ENCODE peak calls at places on chromosome 3, in four cellular contexts. One of them, this sample, is unnamed.

GRCh38 chr3:158794936-158795518 is 6.8 kb upstream of the MFSD1 start:
- DNase-seq in right lobe of liver: no peak
- DNase-seq in ovary: no peak
- DNase-seq in A549: peak
- DNase-seq in this sample: no peak

GRCh38 chr3:137771401-137772230 is 7.5 kb downstream of the SOX14 start:
- DNase-seq in A549: no peak
- DNase-seq in ovary: no peak
- DNase-seq in right lobe of liver: no peak
- DNase-seq in this sample: no peak

GRCh38 chr3:107882881-107883280 is 207.9 kb downstream of the CD47 start:
- DNase-seq in A549: no peak
- DNase-seq in ovary: no peak
- DNase-seq in right lobe of liver: no peak
- DNase-seq in this sample: no peak

GRCh38 chr3:119395923-119396358 is 67.5 kb downstream of the TMEM39A start:
- DNase-seq in A549: no peak
- DNase-seq in right lobe of liver: no peak
- DNase-seq in ovary: no peak
- DNase-seq in this sample: no peak

GRCh38 chr3:141625506-141625905 is 112.6 kb upstream of the RNF7 start:
- DNase-seq in ovary: peak
- DNase-seq in A549: no peak
- DNase-seq in right lobe of liver: no peak
- DNase-seq in this sample: no peak

GRCh38 chr3:136804164-136804563 is 14.8 kb upstream of the SLC35G2 start:
- DNase-seq in ovary: no peak
- DNase-seq in A549: no peak
- DNase-seq in right lobe of liver: no peak
- DNase-seq in this sample: no peak

GRCh38 chr3:46025139-46025538 is 2.1 kb downstream of the XCR1 start:
- DNase-seq in right lobe of liver: no peak
- DNase-seq in A549: no peak
- DNase-seq in ovary: no peak
- DNase-seq in this sample: no peak

GRCh38 chr3:89098964-89099585 is 8.3 kb upstream of the EPHA3 start:
- DNase-seq in A549: peak
- DNase-seq in right lobe of liver: no peak
- DNase-seq in ovary: no peak
- DNase-seq in this sample: no peak

GRCh38 chr3:9422712-9423424 is 25.5 kb downstream of the SETD5 start:
- DNase-seq in ovary: peak
- DNase-seq in right lobe of liver: peak
- DNase-seq in A549: peak
- DNase-seq in this sample: peak

GRCh38 chr3:113148307-113148703 is 63.1 kb upstream of the BOC start:
- DNase-seq in ovary: peak
- DNase-seq in right lobe of liver: no peak
- DNase-seq in A549: no peak
- DNase-seq in this sample: no peak

GRCh38 chr3:100516843-100517242 is 24.4 kb downstream of the TMEM45A start:
- DNase-seq in right lobe of liver: no peak
- DNase-seq in ovary: no peak
- DNase-seq in A549: no peak
- DNase-seq in this sample: no peak

GRCh38 chr3:84820906-84821305 is 137.9 kb upstream of the CADM2 start:
- DNase-seq in A549: no peak
- DNase-seq in ovary: no peak
- DNase-seq in right lobe of liver: no peak
- DNase-seq in this sample: no peak

GRCh38 chr3:148219995-148220394 is 477.7 kb upstream of the AGTR1 start:
- DNase-seq in right lobe of liver: no peak
- DNase-seq in A549: no peak
- DNase-seq in ovary: no peak
- DNase-seq in this sample: no peak

GRCh38 chr3:14403636-14404395 is 1.4 kb downstream of the SLC6A6 start:
- DNase-seq in ovary: peak
- DNase-seq in A549: no peak
- DNase-seq in right lobe of liver: no peak
- DNase-seq in this sample: peak

GRCh38 chr3:53255775-53256703 is at the start of gene TKT:
- DNase-seq in ovary: peak
- DNase-seq in right lobe of liver: peak
- DNase-seq in A549: peak
- DNase-seq in this sample: peak

GRCh38 chr3:164641071-164641470 is 437.2 kb downstream of the SI start:
- DNase-seq in ovary: no peak
- DNase-seq in right lobe of liver: no peak
- DNase-seq in A549: no peak
- DNase-seq in this sample: no peak

GRCh38 chr3:136790786-136791185 is 28.1 kb upstream of the SLC35G2 start:
- DNase-seq in A549: no peak
- DNase-seq in right lobe of liver: no peak
- DNase-seq in ovary: no peak
- DNase-seq in this sample: no peak

GRCh38 chr3:150330872-150331271 is 77.2 kb upstream of the TSC22D2 start:
- DNase-seq in ovary: no peak
- DNase-seq in A549: no peak
- DNase-seq in right lobe of liver: no peak
- DNase-seq in this sample: no peak

GRCh38 chr3:152461460-152461859 is 192.7 kb downstream of the MBNL1 start:
- DNase-seq in right lobe of liver: no peak
- DNase-seq in A549: no peak
- DNase-seq in ovary: no peak
- DNase-seq in this sample: no peak

GRCh38 chr3:45567730-45568172 is 26.8 kb upstream of the LIMD1 start:
- DNase-seq in ovary: no peak
- DNase-seq in A549: no peak
- DNase-seq in right lobe of liver: no peak
- DNase-seq in this sample: no peak

GRCh38 chr3:195715583-195716266 is 5.1 kb upstream of the MUC20 start:
- DNase-seq in A549: no peak
- DNase-seq in right lobe of liver: peak
- DNase-seq in ovary: no peak
- DNase-seq in this sample: no peak

GRCh38 chr3:42070089-42070885 is 20.9 kb upstream of the TRAK1 start:
- DNase-seq in right lobe of liver: no peak
- DNase-seq in A549: no peak
- DNase-seq in ovary: no peak
- DNase-seq in this sample: no peak

GRCh38 chr3:12679468-12679867 is 15.6 kb upstream of the RAF1 start:
- DNase-seq in A549: peak
- DNase-seq in ovary: no peak
- DNase-seq in right lobe of liver: no peak
- DNase-seq in this sample: no peak

GRCh38 chr3:11835028-11835639 is 11.6 kb downstream of the TAMM41 start:
- DNase-seq in right lobe of liver: no peak
- DNase-seq in A549: peak
- DNase-seq in ovary: no peak
- DNase-seq in this sample: no peak

GRCh38 chr3:159252274-159252673 is 450.4 kb downstream of the MFSD1 start:
- DNase-seq in right lobe of liver: no peak
- DNase-seq in A549: no peak
- DNase-seq in ovary: no peak
- DNase-seq in this sample: no peak

GRCh38 chr3:42601898-42602581 is 1.6 kb downstream of the NKTR start:
- DNase-seq in right lobe of liver: no peak
- DNase-seq in A549: no peak
- DNase-seq in ovary: no peak
- DNase-seq in this sample: no peak

GRCh38 chr3:135564696-135565095 is 400.8 kb upstream of the PPP2R3A start:
- DNase-seq in ovary: no peak
- DNase-seq in right lobe of liver: no peak
- DNase-seq in A549: no peak
- DNase-seq in this sample: no peak

GRCh38 chr3:12476238-12476897 is 7.9 kb upstream of the TSEN2 start:
- DNase-seq in A549: no peak
- DNase-seq in right lobe of liver: no peak
- DNase-seq in ovary: no peak
- DNase-seq in this sample: no peak

GRCh38 chr3:188437921-188438320 is 284.0 kb downstream of the LPP start:
- DNase-seq in right lobe of liver: no peak
- DNase-seq in A549: no peak
- DNase-seq in ovary: no peak
- DNase-seq in this sample: no peak

GRCh38 chr3:38131621-38132369 is 5.1 kb downstream of the ACAA1 start:
- DNase-seq in right lobe of liver: peak
- DNase-seq in ovary: peak
- DNase-seq in A549: peak
- DNase-seq in this sample: no peak

GRCh38 chr3:11529281-11529680 is 114.4 kb downstream of the VGLL4 start:
- DNase-seq in right lobe of liver: no peak
- DNase-seq in ovary: no peak
- DNase-seq in A549: no peak
- DNase-seq in this sample: no peak

GRCh38 chr3:156461889-156462288 is 93.0 kb downstream of the SSR3 start:
- DNase-seq in A549: no peak
- DNase-seq in right lobe of liver: no peak
- DNase-seq in ovary: no peak
- DNase-seq in this sample: no peak

GRCh38 chr3:9111349-9112265 is 137.8 kb downstream of the SRGAP3 start:
- DNase-seq in A549: no peak
- DNase-seq in ovary: peak
- DNase-seq in right lobe of liver: no peak
- DNase-seq in this sample: peak

GRCh38 chr3:72753495-72753894 is 94.8 kb downstream of the SHQ1 start:
- DNase-seq in right lobe of liver: no peak
- DNase-seq in A549: no peak
- DNase-seq in ovary: no peak
- DNase-seq in this sample: no peak

GRCh38 chr3:68866157-68866556 is 66.2 kb downstream of the TAFA4 start:
- DNase-seq in right lobe of liver: no peak
- DNase-seq in A549: no peak
- DNase-seq in ovary: no peak
- DNase-seq in this sample: no peak

GRCh38 chr3:71226565-71227281 is 356.8 kb downstream of the FOXP1 start:
- DNase-seq in A549: no peak
- DNase-seq in ovary: peak
- DNase-seq in right lobe of liver: no peak
- DNase-seq in this sample: peak

GRCh38 chr3:182671942-182672341 is 121.4 kb upstream of the ATP11B start:
- DNase-seq in ovary: no peak
- DNase-seq in right lobe of liver: no peak
- DNase-seq in A549: no peak
- DNase-seq in this sample: no peak

GRCh38 chr3:108462899-108463298 is 47.5 kb downstream of the MYH15 start:
- DNase-seq in ovary: no peak
- DNase-seq in right lobe of liver: no peak
- DNase-seq in A549: no peak
- DNase-seq in this sample: no peak

GRCh38 chr3:50587806-50588758 is 18.8 kb downstream of the HEMK1 start:
- DNase-seq in right lobe of liver: peak
- DNase-seq in A549: no peak
- DNase-seq in ovary: no peak
- DNase-seq in this sample: no peak

GRCh38 chr3:50591196-50591741 is 20.3 kb downstream of the CISH start:
- DNase-seq in right lobe of liver: no peak
- DNase-seq in ovary: no peak
- DNase-seq in A549: no peak
- DNase-seq in this sample: no peak

GRCh38 chr3:50594253-50594785 is 17.3 kb downstream of the CISH start:
- DNase-seq in A549: no peak
- DNase-seq in ovary: no peak
- DNase-seq in right lobe of liver: no peak
- DNase-seq in this sample: no peak

GRCh38 chr3:50588759-50589433 is 19.6 kb downstream of the HEMK1 start:
- DNase-seq in right lobe of liver: no peak
- DNase-seq in A549: no peak
- DNase-seq in ovary: no peak
- DNase-seq in this sample: no peak

DNA sequence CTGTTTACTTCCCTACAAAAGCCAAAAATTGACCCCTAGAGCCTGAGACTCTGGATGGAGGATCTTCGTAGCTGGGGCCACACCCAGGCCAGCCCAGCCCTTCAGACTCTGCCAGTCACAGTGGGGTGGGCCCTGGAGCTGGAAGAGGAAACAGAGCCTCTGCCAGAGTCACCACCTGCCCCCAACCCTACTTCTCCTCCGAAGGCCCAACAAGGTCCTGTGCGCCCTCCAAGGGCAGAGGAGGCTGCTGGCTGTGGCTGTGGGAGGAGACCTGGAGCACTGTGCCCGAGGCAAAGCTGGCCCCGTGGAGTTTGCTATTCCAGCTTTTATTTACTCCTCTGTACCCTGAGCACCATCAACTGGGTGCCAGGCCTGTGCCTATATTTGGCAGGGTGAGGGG is 19.0 kb downstream of the CISH start:
- DNase-seq in A549: no peak
- DNase-seq in ovary: no peak
- DNase-seq in right lobe of liver: no peak
- DNase-seq in this sample: no peak
- H3K4me3 ChIP-seq in A549: no peak
- H3K4me3 ChIP-seq in ovary: no peak
- H3K4me3 ChIP-seq in right lobe of liver: no peak
- H3K4me3 ChIP-seq in this sample: no peak

DNA sequence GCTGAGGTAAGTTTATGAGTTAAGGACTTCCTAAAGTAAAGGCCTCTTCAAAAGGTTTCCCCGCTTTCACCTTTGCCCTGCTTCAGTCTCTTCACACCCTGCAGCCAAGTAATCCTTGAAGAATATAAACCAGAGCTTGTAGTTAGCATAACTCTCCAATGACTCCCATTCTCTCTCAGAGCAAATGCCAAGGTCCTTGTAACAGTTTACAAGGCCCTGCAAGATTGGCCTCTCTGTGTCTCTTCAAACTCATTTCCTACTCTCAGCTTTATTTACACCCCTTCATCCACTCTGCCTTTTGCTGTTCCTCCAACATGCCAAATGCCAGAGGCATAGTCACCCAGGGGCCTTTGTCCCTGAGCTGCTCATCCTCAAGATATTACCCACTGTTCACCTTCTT is 60.5 kb upstream of the MME start:
- DNase-seq in A549: no peak
- DNase-seq in right lobe of liver: no peak
- DNase-seq in ovary: no peak
- DNase-seq in this sample: no peak
- H3K27ac ChIP-seq in A549: no peak
- H3K27ac ChIP-seq in right lobe of liver: no peak
- H3K27ac ChIP-seq in ovary: no peak
- H3K27ac ChIP-seq in this sample: no peak

GRCh38 chr3:127590282-127590592 is 296 bp downstream of the TPRA1 start:
- DNase-seq in A549: no peak
- DNase-seq in right lobe of liver: no peak
- DNase-seq in ovary: no peak
- DNase-seq in this sample: peak
- TF ChIP-seq POLR2A in A549: no peak
- TF ChIP-seq POLR2A in right lobe of liver: peak
- TF ChIP-seq POLR2A in ovary: no peak
- TF ChIP-seq POLR2A in this sample: no peak

GRCh38 chr3:32239638-32240550 is 1.4 kb downstream of the CMTM8 start:
- DNase-seq in ovary: no peak
- DNase-seq in right lobe of liver: peak
- DNase-seq in A549: peak
- DNase-seq in this sample: no peak
- H3K4me3 ChIP-seq in ovary: no peak
- H3K4me3 ChIP-seq in right lobe of liver: peak
- H3K4me3 ChIP-seq in A549: peak
- H3K4me3 ChIP-seq in this sample: peak

GRCh38 chr3:54969652-54970051 is 41.8 kb upstream of the LRTM1 start:
- DNase-seq in ovary: no peak
- DNase-seq in right lobe of liver: no peak
- DNase-seq in A549: no peak
- DNase-seq in this sample: no peak
- H3K27ac ChIP-seq in ovary: no peak
- H3K27ac ChIP-seq in right lobe of liver: no peak
- H3K27ac ChIP-seq in A549: no peak
- H3K27ac ChIP-seq in this sample: no peak

This sample was measured in heart left ventricle.